ENCODE peak calls at places on chromosomes 2 and 18, in ten cellular contexts. One of them, this sample, is unnamed.

GRCh38 chr2:28364611-28365010 is 28.0 kb upstream of the FOSL2 start:
- DNase-seq in head of caudate nucleus: no peak
- DNase-seq in GM13977: no peak
- DNase-seq in kidney tubule cell: peak
- DNase-seq in endothelial cell of umbilical vein: no peak
- DNase-seq in left kidney: no peak
- DNase-seq in GM04504: no peak
- DNase-seq in endothelial cell: no peak
- DNase-seq in nephron progenitor cell: no peak
- DNase-seq in T-cell: no peak
- DNase-seq in this sample: no peak

GRCh38 chr2:97751752-97752151 is 38.4 kb downstream of the ZAP70 start:
- DNase-seq in head of caudate nucleus: no peak
- DNase-seq in GM13977: no peak
- DNase-seq in kidney tubule cell: peak
- DNase-seq in endothelial cell of umbilical vein: no peak
- DNase-seq in left kidney: peak
- DNase-seq in GM04504: no peak
- DNase-seq in endothelial cell: no peak
- DNase-seq in nephron progenitor cell: no peak
- DNase-seq in T-cell: no peak
- DNase-seq in this sample: peak

GRCh38 chr18:55449412-55450140 is 138.4 kb downstream of the TCF4 start:
- DNase-seq in head of caudate nucleus: no peak
- DNase-seq in GM13977: no peak
- DNase-seq in kidney tubule cell: no peak
- DNase-seq in endothelial cell of umbilical vein: no peak
- DNase-seq in left kidney: no peak
- DNase-seq in GM04504: no peak
- DNase-seq in endothelial cell: no peak
- DNase-seq in nephron progenitor cell: no peak
- DNase-seq in T-cell: no peak
- DNase-seq in this sample: no peak

GRCh38 chr2:229407170-229407569 is 136.1 kb upstream of the PID1 start:
- DNase-seq in head of caudate nucleus: no peak
- DNase-seq in GM13977: no peak
- DNase-seq in kidney tubule cell: peak
- DNase-seq in endothelial cell of umbilical vein: peak
- DNase-seq in left kidney: no peak
- DNase-seq in GM04504: peak
- DNase-seq in endothelial cell: no peak
- DNase-seq in nephron progenitor cell: no peak
- DNase-seq in T-cell: no peak
- DNase-seq in this sample: peak

GRCh38 chr18:74183110-74183509 is 34.8 kb downstream of the TIMM21 start:
- DNase-seq in head of caudate nucleus: no peak
- DNase-seq in GM13977: no peak
- DNase-seq in kidney tubule cell: no peak
- DNase-seq in endothelial cell of umbilical vein: no peak
- DNase-seq in left kidney: peak
- DNase-seq in GM04504: no peak
- DNase-seq in endothelial cell: no peak
- DNase-seq in nephron progenitor cell: no peak
- DNase-seq in T-cell: no peak
- DNase-seq in this sample: no peak

GRCh38 chr2:127239395-127239794 is 19.3 kb upstream of the CYP27C1 start:
- DNase-seq in head of caudate nucleus: no peak
- DNase-seq in GM13977: no peak
- DNase-seq in kidney tubule cell: no peak
- DNase-seq in endothelial cell of umbilical vein: no peak
- DNase-seq in left kidney: no peak
- DNase-seq in GM04504: no peak
- DNase-seq in endothelial cell: no peak
- DNase-seq in nephron progenitor cell: no peak
- DNase-seq in T-cell: no peak
- DNase-seq in this sample: no peak

GRCh38 chr2:181153886-181154285 is 173.5 kb downstream of the UBE2E3 start:
- DNase-seq in head of caudate nucleus: no peak
- DNase-seq in GM13977: no peak
- DNase-seq in kidney tubule cell: no peak
- DNase-seq in endothelial cell of umbilical vein: no peak
- DNase-seq in left kidney: peak
- DNase-seq in GM04504: no peak
- DNase-seq in endothelial cell: no peak
- DNase-seq in nephron progenitor cell: no peak
- DNase-seq in T-cell: no peak
- DNase-seq in this sample: no peak

GRCh38 chr2:119218478-119219064 is 5.1 kb upstream of the STEAP3 start:
- DNase-seq in head of caudate nucleus: no peak
- DNase-seq in GM13977: peak
- DNase-seq in kidney tubule cell: peak
- DNase-seq in endothelial cell of umbilical vein: peak
- DNase-seq in left kidney: peak
- DNase-seq in GM04504: peak
- DNase-seq in endothelial cell: no peak
- DNase-seq in nephron progenitor cell: no peak
- DNase-seq in T-cell: no peak
- DNase-seq in this sample: peak

GRCh38 chr2:214075446-214075845 is 335.4 kb upstream of the VWC2L start:
- DNase-seq in head of caudate nucleus: no peak
- DNase-seq in GM13977: no peak
- DNase-seq in kidney tubule cell: no peak
- DNase-seq in endothelial cell of umbilical vein: no peak
- DNase-seq in left kidney: no peak
- DNase-seq in GM04504: no peak
- DNase-seq in endothelial cell: no peak
- DNase-seq in nephron progenitor cell: no peak
- DNase-seq in T-cell: no peak
- DNase-seq in this sample: peak

GRCh38 chr2:26469092-26469710 is 8.7 kb downstream of the OTOF start:
- DNase-seq in head of caudate nucleus: no peak
- DNase-seq in GM13977: peak
- DNase-seq in kidney tubule cell: peak
- DNase-seq in endothelial cell of umbilical vein: peak
- DNase-seq in left kidney: peak
- DNase-seq in GM04504: peak
- DNase-seq in endothelial cell: peak
- DNase-seq in nephron progenitor cell: peak
- DNase-seq in T-cell: peak
- DNase-seq in this sample: peak

GRCh38 chr18:12765586-12765985 is 62.7 kb downstream of the PSMG2 start:
- DNase-seq in head of caudate nucleus: no peak
- DNase-seq in GM13977: no peak
- DNase-seq in kidney tubule cell: no peak
- DNase-seq in endothelial cell of umbilical vein: no peak
- DNase-seq in left kidney: no peak
- DNase-seq in GM04504: no peak
- DNase-seq in endothelial cell: no peak
- DNase-seq in nephron progenitor cell: no peak
- DNase-seq in T-cell: no peak
- DNase-seq in this sample: no peak

GRCh38 chr2:2762898-2763287 is 431.8 kb upstream of the MYT1L start:
- DNase-seq in head of caudate nucleus: no peak
- DNase-seq in GM13977: no peak
- DNase-seq in kidney tubule cell: no peak
- DNase-seq in endothelial cell of umbilical vein: no peak
- DNase-seq in left kidney: peak
- DNase-seq in GM04504: no peak
- DNase-seq in endothelial cell: no peak
- DNase-seq in nephron progenitor cell: no peak
- DNase-seq in T-cell: no peak
- DNase-seq in this sample: no peak

GRCh38 chr2:12271589-12271984 is 445.1 kb upstream of the TRIB2 start:
- DNase-seq in head of caudate nucleus: no peak
- DNase-seq in GM13977: no peak
- DNase-seq in kidney tubule cell: no peak
- DNase-seq in endothelial cell of umbilical vein: no peak
- DNase-seq in left kidney: no peak
- DNase-seq in GM04504: no peak
- DNase-seq in endothelial cell: no peak
- DNase-seq in nephron progenitor cell: no peak
- DNase-seq in T-cell: no peak
- DNase-seq in this sample: no peak

GRCh38 chr2:72926368-72926767 is 9.0 kb downstream of the EMX1 start:
- DNase-seq in head of caudate nucleus: no peak
- DNase-seq in GM13977: no peak
- DNase-seq in kidney tubule cell: no peak
- DNase-seq in endothelial cell of umbilical vein: no peak
- DNase-seq in left kidney: no peak
- DNase-seq in GM04504: no peak
- DNase-seq in endothelial cell: no peak
- DNase-seq in nephron progenitor cell: no peak
- DNase-seq in T-cell: no peak
- DNase-seq in this sample: no peak

GRCh38 chr18:21897811-21898210 is 157.2 kb downstream of the MIB1 start:
- DNase-seq in head of caudate nucleus: peak
- DNase-seq in GM13977: peak
- DNase-seq in kidney tubule cell: peak
- DNase-seq in endothelial cell of umbilical vein: peak
- DNase-seq in left kidney: peak
- DNase-seq in GM04504: peak
- DNase-seq in endothelial cell: peak
- DNase-seq in nephron progenitor cell: peak
- DNase-seq in T-cell: peak
- DNase-seq in this sample: peak

GRCh38 chr2:180520816-180521595 is 459.4 kb upstream of the UBE2E3 start:
- DNase-seq in head of caudate nucleus: no peak
- DNase-seq in GM13977: no peak
- DNase-seq in kidney tubule cell: peak
- DNase-seq in endothelial cell of umbilical vein: peak
- DNase-seq in left kidney: no peak
- DNase-seq in GM04504: no peak
- DNase-seq in endothelial cell: no peak
- DNase-seq in nephron progenitor cell: no peak
- DNase-seq in T-cell: no peak
- DNase-seq in this sample: peak

GRCh38 chr2:27959496-27959895 is 69.0 kb downstream of the BABAM2 start:
- DNase-seq in head of caudate nucleus: no peak
- DNase-seq in GM13977: no peak
- DNase-seq in kidney tubule cell: peak
- DNase-seq in endothelial cell of umbilical vein: peak
- DNase-seq in left kidney: peak
- DNase-seq in GM04504: no peak
- DNase-seq in endothelial cell: no peak
- DNase-seq in nephron progenitor cell: no peak
- DNase-seq in T-cell: no peak
- DNase-seq in this sample: peak

GRCh38 chr2:108548221-108549003 is 14.1 kb downstream of the LIMS1 start:
- DNase-seq in head of caudate nucleus: no peak
- DNase-seq in GM13977: no peak
- DNase-seq in kidney tubule cell: no peak
- DNase-seq in endothelial cell of umbilical vein: no peak
- DNase-seq in left kidney: no peak
- DNase-seq in GM04504: no peak
- DNase-seq in endothelial cell: no peak
- DNase-seq in nephron progenitor cell: no peak
- DNase-seq in T-cell: no peak
- DNase-seq in this sample: peak

GRCh38 chr2:105403785-105404698 is 5.2 kb upstream of the FHL2 start:
- DNase-seq in head of caudate nucleus: no peak
- DNase-seq in GM13977: no peak
- DNase-seq in kidney tubule cell: peak
- DNase-seq in endothelial cell of umbilical vein: peak
- DNase-seq in left kidney: peak
- DNase-seq in GM04504: peak
- DNase-seq in endothelial cell: peak
- DNase-seq in nephron progenitor cell: no peak
- DNase-seq in T-cell: no peak
- DNase-seq in this sample: peak

GRCh38 chr2:217849576-217849975 is 153.2 kb downstream of the TNS1 start:
- DNase-seq in head of caudate nucleus: no peak
- DNase-seq in GM13977: no peak
- DNase-seq in kidney tubule cell: no peak
- DNase-seq in endothelial cell of umbilical vein: no peak
- DNase-seq in left kidney: no peak
- DNase-seq in GM04504: no peak
- DNase-seq in endothelial cell: no peak
- DNase-seq in nephron progenitor cell: no peak
- DNase-seq in T-cell: no peak
- DNase-seq in this sample: no peak

GRCh38 chr2:31729442-31730092 is 148.8 kb upstream of the SRD5A2 start:
- DNase-seq in head of caudate nucleus: no peak
- DNase-seq in GM13977: peak
- DNase-seq in kidney tubule cell: peak
- DNase-seq in endothelial cell of umbilical vein: peak
- DNase-seq in left kidney: peak
- DNase-seq in GM04504: peak
- DNase-seq in endothelial cell: no peak
- DNase-seq in nephron progenitor cell: no peak
- DNase-seq in T-cell: no peak
- DNase-seq in this sample: peak

GRCh38 chr2:1606421-1607235 is 137.7 kb downstream of the PXDN start:
- DNase-seq in head of caudate nucleus: no peak
- DNase-seq in GM13977: no peak
- DNase-seq in kidney tubule cell: no peak
- DNase-seq in endothelial cell of umbilical vein: no peak
- DNase-seq in left kidney: no peak
- DNase-seq in GM04504: no peak
- DNase-seq in endothelial cell: no peak
- DNase-seq in nephron progenitor cell: no peak
- DNase-seq in T-cell: no peak
- DNase-seq in this sample: peak

GRCh38 chr18:2112435-2113045 is 458.8 kb downstream of the METTL4 start:
- DNase-seq in head of caudate nucleus: no peak
- DNase-seq in GM13977: no peak
- DNase-seq in kidney tubule cell: peak
- DNase-seq in endothelial cell of umbilical vein: no peak
- DNase-seq in left kidney: no peak
- DNase-seq in GM04504: no peak
- DNase-seq in endothelial cell: no peak
- DNase-seq in nephron progenitor cell: no peak
- DNase-seq in T-cell: no peak
- DNase-seq in this sample: peak

GRCh38 chr18:46663539-46663938 is 6.5 kb upstream of the LOXHD1 start:
- DNase-seq in head of caudate nucleus: no peak
- DNase-seq in GM13977: no peak
- DNase-seq in kidney tubule cell: no peak
- DNase-seq in endothelial cell of umbilical vein: no peak
- DNase-seq in left kidney: no peak
- DNase-seq in GM04504: no peak
- DNase-seq in endothelial cell: no peak
- DNase-seq in nephron progenitor cell: no peak
- DNase-seq in T-cell: no peak
- DNase-seq in this sample: no peak

GRCh38 chr18:78896111-78896510 is 83.5 kb upstream of the SALL3 start:
- DNase-seq in head of caudate nucleus: no peak
- DNase-seq in GM13977: no peak
- DNase-seq in kidney tubule cell: no peak
- DNase-seq in endothelial cell of umbilical vein: no peak
- DNase-seq in left kidney: no peak
- DNase-seq in GM04504: no peak
- DNase-seq in endothelial cell: no peak
- DNase-seq in nephron progenitor cell: no peak
- DNase-seq in T-cell: no peak
- DNase-seq in this sample: no peak